ENCODE peak calls at places on chromosomes 5 and 9, in four cellular contexts. X, D, G and I are unnamed samples.
A peak's percentile ranks its signal among the peaks of the same experiment; 100 is the strongest.

GRCh38 chr5:129496410-129496809 is 36.3 kb downstream of the ADAMTS19 start:
- DNase-seq in D (no peak), G (no peak), X (no peak), I (no peak)

GRCh38 chr5:169631360-169631759 is 5.7 kb upstream of the DOCK2 start:
- DNase-seq in G (no peak), D (no peak), X (no peak), I (no peak)

GRCh38 chr9:6566409-6567139 is 79.0 kb downstream of the GLDC start:
- DNase-seq in X (no peak), D (no peak), G (no peak), I (no peak)

GRCh38 chr5:179533024-179533423 is 17.3 kb upstream of the RUFY1 start:
- DNase-seq in X (no peak), G (no peak), D (no peak), I (no peak)

GRCh38 chr5:56412601-56413379 is 179.7 kb upstream of the ANKRD55 start:
- DNase-seq in D (peak; percentile 80), X (no peak), G (no peak), I (peak; percentile 31)

GRCh38 chr5:135504376-135504775 is 31.4 kb downstream of the NEUROG1 start:
- DNase-seq in X (no peak), G (no peak), D (no peak), I (no peak)

GRCh38 chr5:150561571-150562295 is 53.8 kb downstream of the NDST1 start:
- DNase-seq in D (peak; percentile 44), G (no peak), X (no peak), I (no peak)

GRCh38 chr9:69200071-69200470 is 26.0 kb downstream of the TJP2 start:
- DNase-seq in G (no peak), X (peak; percentile 71), D (no peak), I (no peak)

GRCh38 chr9:91420471-91421021 is 3.1 kb downstream of the NFIL3 start:
- DNase-seq in G (peak; percentile 9), X (no peak), D (no peak), I (no peak)

GRCh38 chr9:113995963-113996362 is 82.1 kb downstream of the AMBP start:
- DNase-seq in X (no peak), G (no peak), D (no peak), I (no peak)

GRCh38 chr5:57438162-57438561 is 44.4 kb downstream of the ACTBL2 start:
- DNase-seq in X (no peak), G (no peak), D (no peak), I (no peak)

GRCh38 chr9:90832251-90832650 is 30.6 kb downstream of the SYK start:
- DNase-seq in D (no peak), G (no peak), X (no peak), I (no peak)

GRCh38 chr5:147101654-147102053 is 133.2 kb upstream of the STK32A start:
- DNase-seq in G (no peak), D (no peak), X (no peak), I (no peak)

GRCh38 chr5:10762178-10762775 is 1.2 kb upstream of the DAP start:
- DNase-seq in X (peak; percentile 17), G (no peak), D (peak; percentile 78), I (peak; percentile 58)

GRCh38 chr5:84445049-84445685 is 60.5 kb upstream of the EDIL3 start:
- DNase-seq in G (no peak), X (no peak), D (no peak), I (no peak)

GRCh38 chr5:28575368-28575767 is 1537.0 kb upstream of the CDH9 start:
- DNase-seq in D (no peak), G (no peak), X (no peak), I (no peak)

GRCh38 chr5:6430418-6431028 is 18.1 kb upstream of the UBE2QL1 start:
- DNase-seq in G (no peak), D (peak; percentile 77), X (no peak), I (no peak)

GRCh38 chr5:87825583-87825982 is 412.9 kb upstream of the CCNH start:
- DNase-seq in X (no peak), D (no peak), G (no peak), I (no peak)

GRCh38 chr5:71651554-71651953 is 64.4 kb downstream of the MCCC2 start:
- DNase-seq in D (no peak), X (no peak), G (no peak), I (no peak)

GRCh38 chr5:170184007-170184687 is 48.6 kb upstream of the C5orf58 start:
- DNase-seq in G (peak; percentile 49), X (peak; percentile 14), D (no peak), I (no peak)

GRCh38 chr5:92544567-92544966 is 1036.5 kb downstream of the NR2F1-AS1 start:
- DNase-seq in X (no peak), G (no peak), D (no peak), I (no peak)

GRCh38 chr9:127132921-127133647 is 10.6 kb upstream of the ANGPTL2 start:
- DNase-seq in X (no peak), D (peak; percentile 76), G (no peak), I (no peak)

GRCh38 chr5:74294231-74294705 is 346.3 kb downstream of the ENC1 start:
- DNase-seq in G (no peak), D (no peak), X (no peak), I (peak; percentile 17)

GRCh38 chr5:51380603-51381207 is 2.5 kb upstream of the ISL1 start:
- DNase-seq in D (no peak), G (peak; percentile 6), X (no peak), I (no peak)

GRCh38 chr9:21165516-21165915 is 944 bp downstream of the IFNA21 start:
- DNase-seq in X (no peak), G (no peak), D (no peak), I (no peak)

GRCh38 chr5:149873896-149874295 is 70.7 kb downstream of the PDE6A start:
- DNase-seq in D (no peak), G (no peak), X (no peak), I (no peak)

GRCh38 chr5:140145818-140146522 is 20.2 kb downstream of the IGIP start:
- DNase-seq in X (peak; percentile 68), G (peak; percentile 38), D (peak; percentile 85), I (peak; percentile 33)

GRCh38 chr9:7452378-7452777 is 347.2 kb downstream of the DMAC1 start:
- DNase-seq in X (no peak), D (no peak), G (no peak), I (no peak)

GRCh38 chr5:111278824-111279504 is 54.8 kb downstream of the CAMK4 start:
- DNase-seq in X (no peak), D (no peak), G (peak; percentile 45), I (peak; percentile 60)

GRCh38 chr5:140566665-140567064 is 2.0 kb downstream of the SLC35A4 start:
- DNase-seq in X (no peak), D (no peak), G (no peak), I (no peak)

GRCh38 chr5:149828161-149829011 is 98.3 kb downstream of the PPARGC1B start:
- DNase-seq in G (peak; percentile 87), X (peak; percentile 77), D (peak; percentile 94), I (peak; percentile 94)

GRCh38 chr5:157721159-157721558 is 10.1 kb upstream of the THG1L start:
- DNase-seq in D (no peak), G (no peak), X (no peak), I (no peak)

GRCh38 chr9:70466976-70467551 is 52.6 kb upstream of the KLF9 start:
- DNase-seq in D (no peak), G (no peak), X (no peak), I (no peak)

GRCh38 chr5:150137168-150137957 is 18.3 kb downstream of the PDGFRB start:
- DNase-seq in X (peak; percentile 41), D (no peak), G (peak; percentile 97), I (no peak)

GRCh38 chr9:131299346-131299745 is 9.8 kb downstream of the PLPP7 start:
- DNase-seq in G (no peak), D (no peak), X (no peak), I (no peak)

GRCh38 chr5:176646707-176647029 is 616 bp upstream of the TSPAN17 start:
- DNase-seq in X (no peak), D (no peak), G (no peak), I (no peak)

GRCh38 chr5:141771031-141771430 is 89.0 kb upstream of the ARAP3 start:
- DNase-seq in G (no peak), D (no peak), X (no peak), I (no peak)
- TF ChIP-seq EP300 in G (no peak), D (no peak), X (no peak), I (no peak)

GRCh38 chr9:136021891-136022681 is 60.9 kb upstream of the UBAC1 start:
- DNase-seq in D (peak; percentile 61), G (no peak), X (no peak), I (no peak)
- TF ChIP-seq POLR2A in D (no peak), G (no peak), X (no peak), I (no peak)

GRCh38 chr9:215631-216155 is 1.0 kb downstream of the DOCK8 start:
- DNase-seq in G (no peak), D (no peak), X (no peak), I (no peak)
- H3K27ac ChIP-seq in G (no peak overlapping the region), D (peak overlapping the region; percentile 74), X (no peak overlapping the region), I (peak overlapping the region; percentile 41)

DNA sequence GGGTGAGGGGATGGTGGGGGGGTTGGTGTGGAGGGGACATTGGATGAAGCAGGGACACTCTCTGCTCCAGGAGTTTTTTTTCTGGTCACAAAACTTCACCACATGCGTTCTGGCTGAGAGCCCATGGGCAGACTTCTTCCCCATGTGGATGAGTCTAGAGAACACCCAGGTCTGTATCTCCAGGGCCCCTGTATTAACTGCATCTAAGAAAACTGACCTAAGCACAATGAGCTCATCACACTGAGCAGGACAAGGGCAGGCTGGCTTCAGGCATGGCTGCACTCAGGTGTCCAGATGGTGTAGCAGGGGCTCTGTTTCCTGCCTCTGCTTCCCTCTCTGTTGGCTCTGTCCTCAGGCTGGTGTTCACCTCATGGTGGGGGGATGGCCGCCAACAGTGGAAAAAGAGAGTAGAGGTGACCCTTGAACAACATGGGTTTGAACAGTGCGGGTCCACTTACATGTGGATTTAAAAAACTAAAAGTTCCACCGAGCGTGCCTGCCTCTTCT is 85.3 kb upstream of the STC2 start:
- DNase-seq in G (no peak), X (no peak), D (peak; percentile 13), I (no peak)
- TF ChIP-seq EP300 in G (no peak), X (no peak), D (no peak), I (no peak)